ENCODE peak calls at places on chromosomes 6 and 20, in four cellular contexts. D, E, Y and Z are unnamed samples.
A peak's percentile ranks its signal among the peaks of the same experiment; 100 is the strongest.

GRCh38 chr20:53599910-53600632 is 6.4 kb upstream of the ZNF217 start:
- DNase-seq in Y (no peak), D (no peak), E (peak; percentile 20), Z (no peak)

GRCh38 chr20:21701171-21701876 is 4.1 kb upstream of the PAX1 start:
- DNase-seq in E (no peak), Y (no peak), D (no peak), Z (no peak)

GRCh38 chr6:134853111-134854055 is 96.5 kb downstream of the ALDH8A1 start:
- DNase-seq in D (no peak), Y (no peak), E (no peak), Z (no peak)

GRCh38 chr20:33679758-33680485 is 5.7 kb upstream of the NECAB3 start:
- DNase-seq in D (no peak), E (no peak), Y (no peak), Z (no peak)

GRCh38 chr6:41049548-41049947 is 3.5 kb upstream of the APOBEC2 start:
- DNase-seq in E (no peak), D (no peak), Y (no peak), Z (no peak)

GRCh38 chr6:26389349-26389799 is 6.5 kb downstream of the BTN2A2 start:
- DNase-seq in Y (no peak), E (no peak), D (peak; percentile 90), Z (no peak)

GRCh38 chr6:474454-475185 is 83.1 kb downstream of the IRF4 start:
- DNase-seq in D (peak; percentile 89), E (no peak), Y (no peak), Z (no peak)

GRCh38 chr20:15613530-15613929 is 959.7 kb downstream of the KIF16B start:
- DNase-seq in Y (no peak), D (no peak), E (no peak), Z (no peak)

GRCh38 chr6:112620832-112621569 is 273.9 kb downstream of the RFPL4B start:
- DNase-seq in Y (no peak), E (no peak), D (no peak), Z (no peak)

GRCh38 chr6:45212976-45213375 is 115.2 kb upstream of the RUNX2 start:
- DNase-seq in D (peak; percentile 42), Y (no peak), E (no peak), Z (no peak)

GRCh38 chr6:53578371-53578770 is 33.5 kb upstream of the GCLC start:
- DNase-seq in Y (no peak), D (no peak), E (no peak), Z (no peak)

GRCh38 chr6:40287296-40287820 is 299.8 kb downstream of the LRFN2 start:
- DNase-seq in Y (no peak), D (no peak), E (no peak), Z (no peak)

GRCh38 chr6:135257641-135258405 is 76.7 kb downstream of the MYB start:
- DNase-seq in D (peak; percentile 44), E (no peak), Y (no peak), Z (no peak)

GRCh38 chr6:113630365-113630737 is 226.8 kb upstream of the MARCKS start:
- DNase-seq in D (no peak), E (no peak), Y (no peak), Z (no peak)

GRCh38 chr6:40671338-40672050 is 84.3 kb upstream of the LRFN2 start:
- DNase-seq in Y (no peak), E (no peak), D (no peak), Z (no peak)

GRCh38 chr6:69901361-69901760 is 35.0 kb downstream of the COL19A1 start:
- DNase-seq in Y (no peak), D (no peak), E (no peak), Z (no peak)

GRCh38 chr20:17543531-17543961 is 12.4 kb upstream of the BFSP1 start:
- DNase-seq in Y (no peak), E (no peak), D (no peak), Z (no peak)

GRCh38 chr6:3385660-3386151 is 71.1 kb downstream of the SLC22A23 start:
- DNase-seq in Y (no peak), D (no peak), E (peak; percentile 75), Z (no peak)

GRCh38 chr20:23145281-23145700 is 59.2 kb upstream of the CD93 start:
- DNase-seq in Y (no peak), D (no peak), E (peak; percentile 93), Z (peak; percentile 87)

GRCh38 chr6:99432877-99433276 is 7.8 kb upstream of the PNISR start:
- DNase-seq in E (no peak), D (no peak), Y (no peak), Z (no peak)

GRCh38 chr6:99431901-99432300 is 6.8 kb upstream of the PNISR start:
- DNase-seq in D (no peak), Y (no peak), E (no peak), Z (no peak)

DNA sequence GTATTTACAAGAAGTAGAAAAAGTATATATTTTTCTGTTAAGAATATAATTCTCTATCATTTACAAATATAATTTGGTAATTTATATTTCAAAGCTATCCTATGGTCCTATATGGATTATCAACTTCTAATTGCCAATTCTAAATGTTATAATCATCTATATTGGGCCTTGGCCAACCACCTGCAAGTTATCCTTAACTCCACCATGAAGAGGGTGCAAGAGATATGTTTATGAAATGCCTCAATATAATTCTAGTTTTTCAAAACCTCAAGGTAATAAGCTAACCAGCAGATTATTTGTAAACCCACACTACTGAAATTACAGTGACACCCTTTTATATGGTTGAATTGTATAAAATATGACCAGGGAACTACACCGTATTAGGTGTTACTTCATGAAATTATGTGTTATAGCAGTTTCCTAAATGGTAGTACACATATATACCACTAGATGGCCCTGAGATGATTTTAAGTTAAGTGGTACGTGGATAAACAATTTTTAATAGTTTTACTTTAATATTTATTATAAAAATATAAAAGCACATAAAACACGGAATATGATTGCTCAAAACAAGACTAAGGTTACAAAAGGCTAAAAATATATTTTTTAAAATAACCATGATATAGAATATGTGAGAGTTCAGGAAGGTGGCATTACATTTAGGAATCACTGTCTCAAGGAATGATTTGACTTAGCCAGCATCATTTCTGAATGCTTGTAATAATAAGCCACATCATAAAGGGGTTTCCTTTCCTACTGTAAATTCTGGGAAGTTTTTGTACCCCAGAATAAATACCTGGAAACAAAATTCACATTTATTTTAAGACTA is 9.8 kb upstream of the PNISR start:
- DNase-seq in D (peak; percentile 39), E (no peak), Y (no peak), Z (no peak)
- TF ChIP-seq CTCF in D (peak; percentile 32), E (peak; percentile 43), Y (peak; percentile 74), Z (peak; percentile 47)

DNA sequence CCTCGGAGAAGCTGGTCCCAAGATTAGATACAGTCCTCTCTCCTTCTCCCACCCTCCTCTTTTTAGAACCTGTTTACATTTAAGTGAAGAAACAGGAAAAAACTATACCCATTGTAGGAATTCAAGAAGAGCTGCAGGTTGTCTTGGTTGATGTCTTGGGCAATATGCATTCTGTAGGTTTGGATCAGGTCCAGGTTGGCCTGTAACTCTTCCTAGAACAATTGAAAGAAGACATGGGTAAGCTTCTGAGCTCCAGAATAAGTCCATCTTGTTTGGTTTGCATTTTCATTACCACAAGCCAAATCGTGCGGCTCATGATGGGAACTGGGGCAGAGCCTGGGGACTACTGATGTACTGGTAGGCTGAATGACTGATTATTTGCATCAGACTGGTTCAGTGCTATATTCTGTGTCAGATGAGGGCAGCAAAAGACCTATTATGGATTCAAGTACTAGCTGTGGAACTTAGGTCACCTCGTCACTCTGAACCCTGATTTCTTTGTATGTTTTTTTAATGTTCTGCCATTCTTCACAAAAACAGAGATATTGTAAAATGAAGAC is 20.3 kb upstream of the SLA2 start:
- DNase-seq in E (no peak), Y (no peak), D (peak; percentile 43), Z (no peak)
- TF ChIP-seq CTCF in E (peak; percentile 47), Y (no peak), D (no peak), Z (no peak)

DNA sequence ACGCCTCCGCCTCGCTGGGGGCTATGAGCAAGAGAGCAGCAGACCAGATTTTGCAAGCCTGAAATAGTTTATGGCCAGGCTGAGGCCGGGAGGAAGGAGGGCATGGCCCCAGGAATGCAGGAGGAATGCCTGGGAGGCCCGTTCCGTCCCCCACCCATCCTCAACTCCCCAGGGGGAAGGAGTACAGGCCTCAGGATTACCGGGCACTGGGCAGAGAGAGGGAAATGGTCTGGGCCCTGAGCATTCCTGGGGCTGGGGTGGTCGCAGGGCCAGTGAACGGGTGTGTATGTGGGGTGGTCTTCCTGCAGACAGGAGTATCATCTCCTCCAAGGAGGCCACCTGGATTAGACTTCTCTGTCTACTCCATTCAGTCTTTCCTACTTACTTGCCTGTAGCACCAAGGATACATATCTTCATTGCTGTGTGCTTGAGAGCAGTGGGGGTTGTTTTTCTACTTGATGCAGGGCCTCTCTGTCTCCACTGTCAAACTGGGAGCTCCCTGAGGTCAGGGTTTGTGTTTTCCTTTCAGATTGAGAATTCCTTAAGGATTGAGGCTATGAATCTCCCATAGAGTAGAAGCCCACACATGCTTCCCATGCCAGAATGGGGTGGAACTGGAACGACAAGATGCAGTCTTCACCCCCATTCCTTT is 81.3 kb downstream of the VEGFA start:
- DNase-seq in E (no peak), D (no peak), Y (no peak), Z (no peak)
- TF ChIP-seq CTCF in E (no peak), D (no peak), Y (no peak), Z (no peak)

GRCh38 chr6:117617766-117618035 is 15.4 kb upstream of the GOPC start:
- DNase-seq in E (no peak), Y (no peak), D (no peak), Z (no peak)
- TF ChIP-seq CTCF in E (no peak), Y (no peak), D (no peak), Z (no peak)

GRCh38 chr20:2279245-2279779 is 16.5 kb upstream of the TGM3 start:
- DNase-seq in Y (no peak), E (no peak), D (no peak), Z (no peak)

GRCh38 chr20:2273634-2274302 is 22.0 kb upstream of the TGM3 start:
- DNase-seq in D (no peak), Y (no peak), E (no peak), Z (no peak)

GRCh38 chr20:2280083-2280482 is 15.7 kb upstream of the TGM3 start:
- DNase-seq in Y (no peak), D (no peak), E (no peak), Z (no peak)

GRCh38 chr20:2281563-2281962 is 14.2 kb upstream of the TGM3 start:
- DNase-seq in D (no peak), Y (no peak), E (no peak), Z (no peak)

GRCh38 chr20:2276015-2276414 is 19.8 kb upstream of the TGM3 start:
- DNase-seq in E (no peak), D (no peak), Y (no peak), Z (no peak)
- TF ChIP-seq CTCF in E (no peak), D (no peak), Y (no peak), Z (no peak)

GRCh38 chr20:46446851-46447250 is 40.4 kb upstream of the ELMO2 start:
- DNase-seq in D (no peak), Y (no peak), E (no peak), Z (no peak)
- TF ChIP-seq CTCF in D (no peak), Y (no peak), E (no peak), Z (no peak)

GRCh38 chr20:49711331-49711987 is 2.2 kb downstream of the B4GALT5 start:
- DNase-seq in D (no peak), E (no peak), Y (no peak), Z (no peak)
- TF ChIP-seq CTCF in D (no peak), E (no peak), Y (no peak), Z (no peak)

DNA sequence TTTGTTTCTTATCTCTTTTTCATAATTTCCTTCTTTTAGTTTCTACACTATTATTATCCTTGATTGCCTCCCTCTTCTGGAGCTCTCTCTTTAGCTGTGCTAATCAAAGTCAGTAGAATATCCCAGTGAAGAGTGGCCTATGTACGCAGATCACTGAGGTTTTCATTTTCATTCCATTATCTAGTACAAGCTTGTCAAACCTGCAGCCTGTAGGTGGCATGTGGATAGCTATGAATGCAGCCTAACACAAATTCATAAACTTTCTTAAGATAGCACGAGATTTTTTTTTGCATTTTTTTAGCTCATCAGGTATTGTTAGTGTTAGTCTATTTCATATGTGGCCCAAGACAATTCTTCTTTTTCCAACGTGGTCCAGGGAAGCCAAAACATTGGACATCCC is 825.7 kb upstream of the MAP3K7 start:
- DNase-seq in E (no peak), D (no peak), Y (no peak), Z (no peak)
- TF ChIP-seq CTCF in E (no peak), D (no peak), Y (no peak), Z (no peak)